ENCODE peak calls at places on chromosomes 11 and 22, in eight cellular contexts. One of them, this sample, is unnamed.

GRCh38 chr11:130478204-130478701 is 29.8 kb downstream of the ADAMTS15 start:
- DNase-seq in frontal cortex: no peak
- DNase-seq in astrocyte of the spinal cord: peak; percentile 87
- DNase-seq in NCI-H345: no peak
- DNase-seq in hippocampal formation: no peak
- DNase-seq in cardiac muscle cell: peak; percentile 95
- DNase-seq in type B pancreatic cell: no peak
- DNase-seq in foreskin fibroblast: peak; percentile 99
- DNase-seq in this sample: no peak

GRCh38 chr11:76161261-76161961 is 44.9 kb downstream of the WNT11 start:
- DNase-seq in frontal cortex: no peak
- DNase-seq in astrocyte of the spinal cord: peak; percentile 3
- DNase-seq in NCI-H345: peak; percentile 70
- DNase-seq in hippocampal formation: no peak
- DNase-seq in cardiac muscle cell: peak; percentile 75
- DNase-seq in type B pancreatic cell: no peak
- DNase-seq in foreskin fibroblast: no peak
- DNase-seq in this sample: no peak

GRCh38 chr22:17131686-17132085 is 10.5 kb upstream of the TMEM121B start:
- DNase-seq in frontal cortex: no peak
- DNase-seq in astrocyte of the spinal cord: no peak
- DNase-seq in NCI-H345: peak; percentile 48
- DNase-seq in hippocampal formation: no peak
- DNase-seq in cardiac muscle cell: no peak
- DNase-seq in type B pancreatic cell: no peak
- DNase-seq in foreskin fibroblast: no peak
- DNase-seq in this sample: no peak

GRCh38 chr22:36156515-36157419 is 3.8 kb downstream of the APOL3 start:
- DNase-seq in frontal cortex: peak; percentile 12
- DNase-seq in astrocyte of the spinal cord: peak; percentile 81
- DNase-seq in NCI-H345: no peak
- DNase-seq in hippocampal formation: peak; percentile 53
- DNase-seq in cardiac muscle cell: peak; percentile 91
- DNase-seq in type B pancreatic cell: no peak
- DNase-seq in foreskin fibroblast: peak; percentile 96
- DNase-seq in this sample: no peak

GRCh38 chr11:14449302-14449714 is 50.3 kb downstream of the COPB1 start:
- DNase-seq in frontal cortex: no peak
- DNase-seq in astrocyte of the spinal cord: no peak
- DNase-seq in NCI-H345: no peak
- DNase-seq in hippocampal formation: no peak
- DNase-seq in cardiac muscle cell: no peak
- DNase-seq in type B pancreatic cell: no peak
- DNase-seq in foreskin fibroblast: no peak
- DNase-seq in this sample: no peak

GRCh38 chr11:3684129-3684685 is 13.0 kb upstream of the CHRNA10 start:
- DNase-seq in frontal cortex: no peak
- DNase-seq in astrocyte of the spinal cord: no peak
- DNase-seq in NCI-H345: no peak
- DNase-seq in hippocampal formation: no peak
- DNase-seq in cardiac muscle cell: no peak
- DNase-seq in type B pancreatic cell: no peak
- DNase-seq in foreskin fibroblast: no peak
- DNase-seq in this sample: no peak

GRCh38 chr11:1934326-1935155 is 12.6 kb upstream of the MRPL23 start:
- DNase-seq in frontal cortex: no peak
- DNase-seq in astrocyte of the spinal cord: no peak
- DNase-seq in NCI-H345: no peak
- DNase-seq in hippocampal formation: no peak
- DNase-seq in cardiac muscle cell: no peak
- DNase-seq in type B pancreatic cell: peak; percentile 67
- DNase-seq in foreskin fibroblast: no peak
- DNase-seq in this sample: no peak

GRCh38 chr22:25410849-25411248 is 153.6 kb upstream of the GRK3 start:
- DNase-seq in frontal cortex: no peak
- DNase-seq in astrocyte of the spinal cord: no peak
- DNase-seq in NCI-H345: no peak
- DNase-seq in hippocampal formation: no peak
- DNase-seq in cardiac muscle cell: no peak
- DNase-seq in type B pancreatic cell: no peak
- DNase-seq in foreskin fibroblast: no peak
- DNase-seq in this sample: no peak

GRCh38 chr11:127485541-127485940 is 485.0 kb upstream of the KIRREL3 start:
- DNase-seq in frontal cortex: no peak
- DNase-seq in astrocyte of the spinal cord: peak; percentile 56
- DNase-seq in NCI-H345: no peak
- DNase-seq in hippocampal formation: no peak
- DNase-seq in cardiac muscle cell: peak; percentile 0
- DNase-seq in type B pancreatic cell: no peak
- DNase-seq in foreskin fibroblast: no peak
- DNase-seq in this sample: no peak

GRCh38 chr22:20429254-20430100 is 8.1 kb downstream of the SCARF2 start:
- DNase-seq in frontal cortex: peak; percentile 61
- DNase-seq in astrocyte of the spinal cord: no peak
- DNase-seq in NCI-H345: peak; percentile 52
- DNase-seq in hippocampal formation: peak; percentile 8
- DNase-seq in cardiac muscle cell: no peak
- DNase-seq in type B pancreatic cell: no peak
- DNase-seq in foreskin fibroblast: no peak
- DNase-seq in this sample: no peak

GRCh38 chr11:797300-798092 is 585 bp downstream of the SLC25A22 start:
- DNase-seq in frontal cortex: peak; percentile 84
- DNase-seq in astrocyte of the spinal cord: peak; percentile 91
- DNase-seq in NCI-H345: peak; percentile 91
- DNase-seq in hippocampal formation: peak; percentile 68
- DNase-seq in cardiac muscle cell: peak; percentile 77
- DNase-seq in type B pancreatic cell: no peak
- DNase-seq in foreskin fibroblast: peak; percentile 93
- DNase-seq in this sample: peak; percentile 13

GRCh38 chr22:39514373-39514973 is 5.9 kb upstream of the ATF4 start:
- DNase-seq in frontal cortex: no peak
- DNase-seq in astrocyte of the spinal cord: peak; percentile 32
- DNase-seq in NCI-H345: no peak
- DNase-seq in hippocampal formation: peak; percentile 55
- DNase-seq in cardiac muscle cell: peak; percentile 58
- DNase-seq in type B pancreatic cell: no peak
- DNase-seq in foreskin fibroblast: peak; percentile 72
- DNase-seq in this sample: no peak

GRCh38 chr11:3984896-3985295 is 109.7 kb upstream of the RRM1 start:
- DNase-seq in frontal cortex: no peak
- DNase-seq in astrocyte of the spinal cord: peak; percentile 16
- DNase-seq in NCI-H345: no peak
- DNase-seq in hippocampal formation: no peak
- DNase-seq in cardiac muscle cell: peak; percentile 52
- DNase-seq in type B pancreatic cell: no peak
- DNase-seq in foreskin fibroblast: peak; percentile 52
- DNase-seq in this sample: peak; percentile 8

GRCh38 chr11:88475991-88476418 is 138.5 kb upstream of the CTSC start:
- DNase-seq in frontal cortex: no peak
- DNase-seq in astrocyte of the spinal cord: no peak
- DNase-seq in NCI-H345: no peak
- DNase-seq in hippocampal formation: no peak
- DNase-seq in cardiac muscle cell: no peak
- DNase-seq in type B pancreatic cell: no peak
- DNase-seq in foreskin fibroblast: peak; percentile 51
- DNase-seq in this sample: no peak

This sample was measured in GF-D8.